ENCODE peak calls at places on chromosomes 12 and 14, in five cellular contexts. T is stomach, C is transverse colon, G is upper lobe of right lung, N is lower lobe of right lung. Z is an unnamed sample.

GRCh38 chr14:33377596-33378390 is 439.1 kb downstream of the NPAS3 start:
- DNase-seq in C (no peak), N (no peak), T (no peak), G (no peak), Z (no peak)

GRCh38 chr14:33900706-33901105 is 50.2 kb downstream of the EGLN3 start:
- DNase-seq in C (no peak), G (no peak), N (no peak), T (no peak), Z (no peak)

GRCh38 chr12:6772331-6772695 is at the start of gene LAG3:
- DNase-seq in N (no peak), G (no peak), T (no peak), C (peak; percentile 38), Z (peak; percentile 32)

GRCh38 chr12:122845865-122846621 is 10.8 kb downstream of the HIP1R start:
- DNase-seq in G (no peak), C (no peak), N (peak; percentile 23), T (no peak), Z (no peak)

GRCh38 chr14:90274019-90274418 is 17.7 kb downstream of the PSMC1 start:
- DNase-seq in G (no peak), C (no peak), N (no peak), T (no peak), Z (no peak)

GRCh38 chr14:93980464-93981201 is 4.3 kb upstream of the ASB2 start:
- DNase-seq in N (no peak), T (no peak), G (no peak), C (peak; percentile 60), Z (no peak)

GRCh38 chr14:77979666-77980351 is 179.9 kb downstream of the ADCK1 start:
- DNase-seq in T (no peak), N (no peak), G (no peak), C (no peak), Z (no peak)

GRCh38 chr12:53476769-53477209 is 22.5 kb downstream of the MAP3K12 start:
- DNase-seq in C (no peak), N (no peak), T (no peak), G (no peak), Z (no peak)

GRCh38 chr12:75809745-75810144 is 221.8 kb downstream of the PHLDA1 start:
- DNase-seq in N (no peak), T (no peak), C (no peak), G (no peak), Z (no peak)

GRCh38 chr14:60514378-60515243 is 5.7 kb downstream of the SIX6 start:
- DNase-seq in G (peak; percentile 64), N (no peak), T (no peak), C (no peak), Z (no peak)

GRCh38 chr14:64092940-64093339 is 201.2 kb downstream of the ESR2 start:
- DNase-seq in G (no peak), T (no peak), C (no peak), N (no peak), Z (peak; percentile 44)

GRCh38 chr12:63826002-63826585 is 18.4 kb upstream of the SRGAP1 start:
- DNase-seq in G (no peak), C (no peak), T (no peak), N (no peak), Z (no peak)

GRCh38 chr12:25313591-25313990 is 62.9 kb upstream of the KRAS start:
- DNase-seq in G (no peak), C (no peak), T (no peak), N (no peak), Z (no peak)

GRCh38 chr12:77594386-77594785 is 236.3 kb upstream of the NAV3 start:
- DNase-seq in N (no peak), T (no peak), C (no peak), G (no peak), Z (no peak)

GRCh38 chr12:118498171-118498570 is 121.8 kb downstream of the SUDS3 start:
- DNase-seq in N (no peak), T (peak; percentile 58), C (no peak), G (no peak), Z (no peak)

GRCh38 chr14:64682173-64682710 is 22.0 kb upstream of the PLEKHG3 start:
- DNase-seq in C (peak; percentile 64), T (peak; percentile 81), N (peak; percentile 59), G (peak; percentile 76), Z (peak; percentile 67)

GRCh38 chr14:67221248-67221981 is 19.8 kb upstream of the PALS1 start:
- DNase-seq in G (no peak), T (no peak), N (no peak), C (peak; percentile 41), Z (no peak)

GRCh38 chr12:115191342-115191741 is 507.4 kb upstream of the TBX3 start:
- DNase-seq in T (no peak), N (no peak), C (no peak), G (no peak), Z (no peak)

GRCh38 chr14:105880616-105881015 is 354.2 kb downstream of the TMEM121 start:
- DNase-seq in T (peak; percentile 17), N (peak; percentile 42), G (no peak), C (no peak), Z (no peak)

GRCh38 chr12:63752283-63752682 is 27.4 kb upstream of the RXYLT1 start:
- DNase-seq in N (no peak), C (no peak), T (no peak), G (no peak), Z (no peak)

GRCh38 chr12:124557518-124558223 is 9.7 kb downstream of the NCOR2 start:
- DNase-seq in N (no peak), G (peak; percentile 50), C (no peak), T (no peak), Z (no peak)

GRCh38 chr14:75134644-75135043 is 7.8 kb upstream of the NEK9 start:
- DNase-seq in G (no peak), N (no peak), T (no peak), C (no peak), Z (no peak)

GRCh38 chr12:53942467-53942997 is 3.9 kb downstream of the HOXC13 start:
- DNase-seq in G (no peak), T (no peak), N (no peak), C (no peak), Z (no peak)

GRCh38 chr12:94098466-94098865 is 49.9 kb upstream of the PLXNC1 start:
- DNase-seq in C (no peak), G (no peak), T (no peak), N (no peak), Z (no peak)

GRCh38 chr12:49959570-49960473 is 1.9 kb upstream of the AQP5 start:
- DNase-seq in G (peak; percentile 78), C (no peak), N (peak; percentile 84), T (peak; percentile 83), Z (no peak)

GRCh38 chr12:64744422-64745258 is 14.6 kb downstream of the GNS start:
- DNase-seq in T (no peak), N (no peak), C (no peak), G (no peak), Z (no peak)

GRCh38 chr14:68950111-68950510 is 29.0 kb downstream of the ACTN1 start:
- DNase-seq in C (no peak), N (no peak), G (no peak), T (no peak), Z (no peak)

GRCh38 chr12:65643595-65644386 is 180.5 kb upstream of the HMGA2 start:
- DNase-seq in G (no peak), T (no peak), C (no peak), N (no peak), Z (no peak)

GRCh38 chr14:77278461-77279230 is 7.6 kb upstream of the NGB start:
- DNase-seq in C (no peak), G (no peak), T (no peak), N (no peak), Z (no peak)

GRCh38 chr14:104386281-104386841 is 193.2 kb upstream of the C14orf180 start:
- DNase-seq in N (peak; percentile 45), T (no peak), C (peak; percentile 2), G (peak; percentile 50), Z (no peak)

GRCh38 chr14:68585690-68586089 is 207.2 kb downstream of the ZFP36L1 start:
- DNase-seq in C (no peak), T (no peak), G (no peak), N (no peak), Z (no peak)

GRCh38 chr14:21264025-21264801 is 5.0 kb downstream of the HNRNPC start:
- DNase-seq in G (no peak), T (no peak), N (no peak), C (no peak), Z (no peak)

GRCh38 chr14:71169861-71170260 is 262.6 kb downstream of the PCNX1 start:
- DNase-seq in T (no peak), G (no peak), C (no peak), N (no peak), Z (no peak)

GRCh38 chr12:6294533-6295186 is 15.8 kb upstream of the PLEKHG6 start:
- DNase-seq in T (no peak), C (peak; percentile 49), N (no peak), G (no peak), Z (peak; percentile 74)

GRCh38 chr12:34121360-34121759 is 99.1 kb downstream of the ALG10 start:
- DNase-seq in N (no peak), G (no peak), C (no peak), T (no peak), Z (no peak)

DNA sequence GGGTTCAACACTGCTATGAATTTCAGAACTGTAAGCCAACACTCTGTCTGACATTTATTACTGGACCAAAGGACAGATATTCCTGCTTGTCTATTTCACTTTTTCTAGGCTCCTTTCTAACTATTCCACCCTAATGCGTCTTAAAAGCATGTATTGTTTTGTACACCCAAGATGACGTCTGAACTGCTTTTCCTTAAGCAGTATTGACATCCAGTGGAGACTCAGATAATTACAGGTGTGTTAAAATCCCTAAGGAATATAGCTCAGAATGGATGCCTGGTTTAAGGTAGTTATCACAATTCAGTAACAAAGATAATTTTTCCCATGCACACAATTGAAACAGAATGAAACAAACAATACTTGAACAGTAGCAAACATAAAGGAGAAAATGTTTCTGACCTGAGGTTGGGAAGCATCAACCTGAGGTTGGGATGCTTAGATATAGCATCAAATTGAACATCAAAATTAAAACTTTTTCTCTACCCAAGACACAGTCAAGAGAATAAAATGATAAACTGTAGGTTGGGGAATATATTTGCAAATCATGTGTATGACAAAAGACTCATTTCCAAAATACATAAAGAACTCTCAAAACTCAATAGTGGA is 93.7 kb upstream of the PTPRR start:
- DNase-seq in G (no peak), T (no peak), N (no peak), C (no peak), Z (no peak)
- TF ChIP-seq CTCF in G (peak; percentile 48), T (peak; percentile 35), N (peak; percentile 49), C (peak; percentile 40), Z (peak; percentile 53)

GRCh38 chr12:103580026-103580425 is 7.0 kb upstream of the STAB2 start:
- DNase-seq in C (no peak), T (no peak), G (no peak), N (no peak), Z (no peak)
- H3K27me3 ChIP-seq in C (peaks cover 3% of the 10 kb centered on the region), T (no peaks in the 10 kb centered on the region), G (peaks cover 5% of the 10 kb centered on the region), N (no peaks in the 10 kb centered on the region), Z (no peaks in the 10 kb centered on the region)

GRCh38 chr14:22865424-22866215 is 5.9 kb upstream of the LRP10 start:
- DNase-seq in G (no peak), C (no peak), N (peak; percentile 14), T (no peak), Z (peak; percentile 48)
- TF ChIP-seq CTCF in G (peak; percentile 16), C (no peak), N (no peak), T (no peak), Z (no peak)

GRCh38 chr12:2574536-2574935 is 220.2 kb upstream of the FKBP4 start:
- DNase-seq in C (no peak), G (peak; percentile 21), T (no peak), N (no peak), Z (no peak)
- H3K27me3 ChIP-seq in C (no peaks in the 10 kb centered on the region), G (no peaks in the 10 kb centered on the region), T (no peaks in the 10 kb centered on the region), N (no peaks in the 10 kb centered on the region), Z (no peaks in the 10 kb centered on the region)

Z was measured in colonic mucosa.